ENCODE peak calls at places on chromosomes 11 and 22, in seven cellular contexts. One of them, this sample, is unnamed. For H3K36me3 and H3K27me3, the result is how much of the 10 kb centered on the place peaks cover.

GRCh38 chr11:111691176-111691575 is 75.0 kb downstream of the PPP2R1B start:
- DNase-seq in lower lobe of right lung: no peak
- DNase-seq in MG63: no peak
- DNase-seq in CD4-positive, alpha-beta memory T cell: no peak
- DNase-seq in upper lobe of right lung: no peak
- DNase-seq in psoas muscle: no peak
- DNase-seq in HAP-1: no peak
- DNase-seq in this sample: no peak

GRCh38 chr11:61482513-61482912 is 26.0 kb upstream of the LRRC10B start:
- DNase-seq in lower lobe of right lung: no peak
- DNase-seq in MG63: no peak
- DNase-seq in CD4-positive, alpha-beta memory T cell: no peak
- DNase-seq in upper lobe of right lung: no peak
- DNase-seq in psoas muscle: no peak
- DNase-seq in HAP-1: no peak
- DNase-seq in this sample: peak

GRCh38 chr11:82775736-82776346 is 42.2 kb upstream of the FAM181B start:
- DNase-seq in lower lobe of right lung: no peak
- DNase-seq in MG63: peak
- DNase-seq in CD4-positive, alpha-beta memory T cell: no peak
- DNase-seq in upper lobe of right lung: no peak
- DNase-seq in psoas muscle: no peak
- DNase-seq in HAP-1: peak
- DNase-seq in this sample: peak

GRCh38 chr11:8610532-8611116 is 16.6 kb upstream of the STK33 start:
- DNase-seq in lower lobe of right lung: no peak
- DNase-seq in MG63: no peak
- DNase-seq in CD4-positive, alpha-beta memory T cell: peak
- DNase-seq in upper lobe of right lung: no peak
- DNase-seq in psoas muscle: no peak
- DNase-seq in HAP-1: no peak
- DNase-seq in this sample: peak

GRCh38 chr11:64608260-64608538 is 17.2 kb downstream of the SLC22A12 start:
- DNase-seq in lower lobe of right lung: no peak
- DNase-seq in MG63: no peak
- DNase-seq in CD4-positive, alpha-beta memory T cell: no peak
- DNase-seq in upper lobe of right lung: no peak
- DNase-seq in psoas muscle: no peak
- DNase-seq in HAP-1: no peak
- DNase-seq in this sample: no peak

GRCh38 chr11:58006940-58007339 is 16.7 kb upstream of the OR9Q1 start:
- DNase-seq in lower lobe of right lung: no peak
- DNase-seq in MG63: peak
- DNase-seq in CD4-positive, alpha-beta memory T cell: no peak
- DNase-seq in upper lobe of right lung: no peak
- DNase-seq in psoas muscle: no peak
- DNase-seq in HAP-1: no peak
- DNase-seq in this sample: no peak

GRCh38 chr11:26904801-26905200 is 89.1 kb upstream of the FIBIN start:
- DNase-seq in lower lobe of right lung: no peak
- DNase-seq in MG63: no peak
- DNase-seq in CD4-positive, alpha-beta memory T cell: no peak
- DNase-seq in upper lobe of right lung: no peak
- DNase-seq in psoas muscle: no peak
- DNase-seq in HAP-1: no peak
- DNase-seq in this sample: no peak

GRCh38 chr11:35798423-35798822 is 135.8 kb downstream of the TRIM44 start:
- DNase-seq in lower lobe of right lung: no peak
- DNase-seq in MG63: no peak
- DNase-seq in CD4-positive, alpha-beta memory T cell: no peak
- DNase-seq in upper lobe of right lung: no peak
- DNase-seq in psoas muscle: no peak
- DNase-seq in HAP-1: no peak
- DNase-seq in this sample: no peak

GRCh38 chr11:117076941-117077659 is 21.1 kb downstream of the SIK3 start:
- DNase-seq in lower lobe of right lung: no peak
- DNase-seq in MG63: no peak
- DNase-seq in CD4-positive, alpha-beta memory T cell: no peak
- DNase-seq in upper lobe of right lung: no peak
- DNase-seq in psoas muscle: no peak
- DNase-seq in HAP-1: peak
- DNase-seq in this sample: no peak

GRCh38 chr11:74932169-74932568 is 16.7 kb downstream of the XRRA1 start:
- DNase-seq in lower lobe of right lung: no peak
- DNase-seq in MG63: peak
- DNase-seq in CD4-positive, alpha-beta memory T cell: no peak
- DNase-seq in upper lobe of right lung: no peak
- DNase-seq in psoas muscle: no peak
- DNase-seq in HAP-1: no peak
- DNase-seq in this sample: no peak

GRCh38 chr11:96235725-96236124 is 107.3 kb downstream of the MAML2 start:
- DNase-seq in lower lobe of right lung: no peak
- DNase-seq in MG63: no peak
- DNase-seq in CD4-positive, alpha-beta memory T cell: no peak
- DNase-seq in upper lobe of right lung: no peak
- DNase-seq in psoas muscle: no peak
- DNase-seq in HAP-1: no peak
- DNase-seq in this sample: no peak

GRCh38 chr11:111225871-111226270 is 19.7 kb upstream of the POU2AF2 start:
- DNase-seq in lower lobe of right lung: no peak
- DNase-seq in MG63: no peak
- DNase-seq in CD4-positive, alpha-beta memory T cell: no peak
- DNase-seq in upper lobe of right lung: no peak
- DNase-seq in psoas muscle: no peak
- DNase-seq in HAP-1: no peak
- DNase-seq in this sample: no peak

GRCh38 chr11:1619449-1619848 is 2.5 kb downstream of the KRTAP5-4 start:
- DNase-seq in lower lobe of right lung: no peak
- DNase-seq in MG63: no peak
- DNase-seq in CD4-positive, alpha-beta memory T cell: peak
- DNase-seq in upper lobe of right lung: no peak
- DNase-seq in psoas muscle: no peak
- DNase-seq in HAP-1: no peak
- DNase-seq in this sample: no peak

GRCh38 chr11:116879789-116880402 is 42.5 kb upstream of the APOA1 start:
- DNase-seq in lower lobe of right lung: no peak
- DNase-seq in MG63: no peak
- DNase-seq in CD4-positive, alpha-beta memory T cell: peak
- DNase-seq in upper lobe of right lung: no peak
- DNase-seq in psoas muscle: no peak
- DNase-seq in HAP-1: peak
- DNase-seq in this sample: peak

GRCh38 chr11:14065692-14066091 is 103.2 kb downstream of the SPON1 start:
- DNase-seq in lower lobe of right lung: no peak
- DNase-seq in MG63: no peak
- DNase-seq in CD4-positive, alpha-beta memory T cell: no peak
- DNase-seq in upper lobe of right lung: no peak
- DNase-seq in psoas muscle: no peak
- DNase-seq in HAP-1: no peak
- DNase-seq in this sample: no peak

GRCh38 chr22:25641650-25642049 is 77.2 kb downstream of the GRK3 start:
- DNase-seq in lower lobe of right lung: no peak
- DNase-seq in MG63: no peak
- DNase-seq in CD4-positive, alpha-beta memory T cell: no peak
- DNase-seq in upper lobe of right lung: no peak
- DNase-seq in psoas muscle: no peak
- DNase-seq in HAP-1: no peak
- DNase-seq in this sample: no peak

GRCh38 chr11:114066046-114066648 is 6.6 kb downstream of the ZBTB16 start:
- DNase-seq in lower lobe of right lung: no peak
- DNase-seq in MG63: no peak
- DNase-seq in CD4-positive, alpha-beta memory T cell: peak
- DNase-seq in upper lobe of right lung: no peak
- DNase-seq in psoas muscle: no peak
- DNase-seq in HAP-1: no peak
- DNase-seq in this sample: no peak

GRCh38 chr11:123798079-123798478 is 8.1 kb downstream of the OR6M1 start:
- DNase-seq in lower lobe of right lung: no peak
- DNase-seq in MG63: no peak
- DNase-seq in CD4-positive, alpha-beta memory T cell: no peak
- DNase-seq in upper lobe of right lung: no peak
- DNase-seq in psoas muscle: no peak
- DNase-seq in HAP-1: no peak
- DNase-seq in this sample: no peak
- H3K4me3 ChIP-seq in lower lobe of right lung: no peak
- H3K4me3 ChIP-seq in MG63: no peak
- H3K4me3 ChIP-seq in CD4-positive, alpha-beta memory T cell: no peak
- H3K4me3 ChIP-seq in upper lobe of right lung: no peak
- H3K4me3 ChIP-seq in psoas muscle: no peak
- H3K4me3 ChIP-seq in HAP-1: no peak
- H3K4me3 ChIP-seq in this sample: no peak

GRCh38 chr11:133937015-133937414 is 19.8 kb downstream of the IGSF9B start:
- DNase-seq in lower lobe of right lung: no peak
- DNase-seq in MG63: no peak
- DNase-seq in CD4-positive, alpha-beta memory T cell: no peak
- DNase-seq in upper lobe of right lung: no peak
- DNase-seq in psoas muscle: no peak
- DNase-seq in HAP-1: no peak
- DNase-seq in this sample: peak
- H3K36me3 ChIP-seq in lower lobe of right lung: under half
- H3K36me3 ChIP-seq in MG63: under half
- H3K36me3 ChIP-seq in CD4-positive, alpha-beta memory T cell: under half
- H3K36me3 ChIP-seq in upper lobe of right lung: under half
- H3K36me3 ChIP-seq in psoas muscle: under half
- H3K36me3 ChIP-seq in HAP-1: under half
- H3K36me3 ChIP-seq in this sample: under half

GRCh38 chr11:22668005-22668796 is 1.8 kb downstream of the GAS2 start:
- DNase-seq in lower lobe of right lung: no peak
- DNase-seq in MG63: no peak
- DNase-seq in CD4-positive, alpha-beta memory T cell: no peak
- DNase-seq in upper lobe of right lung: no peak
- DNase-seq in psoas muscle: no peak
- DNase-seq in HAP-1: no peak
- DNase-seq in this sample: no peak
- H3K27me3 ChIP-seq in lower lobe of right lung: under half
- H3K27me3 ChIP-seq in MG63: under half
- H3K27me3 ChIP-seq in CD4-positive, alpha-beta memory T cell: under half
- H3K27me3 ChIP-seq in upper lobe of right lung: under half
- H3K27me3 ChIP-seq in psoas muscle: under half
- H3K27me3 ChIP-seq in HAP-1: under half
- H3K27me3 ChIP-seq in this sample: under half

GRCh38 chr22:37218771-37219411 is 6.6 kb upstream of the SSTR3 start:
- DNase-seq in lower lobe of right lung: no peak
- DNase-seq in MG63: no peak
- DNase-seq in CD4-positive, alpha-beta memory T cell: peak
- DNase-seq in upper lobe of right lung: no peak
- DNase-seq in psoas muscle: no peak
- DNase-seq in HAP-1: no peak
- DNase-seq in this sample: no peak
- H3K4me3 ChIP-seq in lower lobe of right lung: no peak
- H3K4me3 ChIP-seq in MG63: no peak
- H3K4me3 ChIP-seq in CD4-positive, alpha-beta memory T cell: peak
- H3K4me3 ChIP-seq in upper lobe of right lung: no peak
- H3K4me3 ChIP-seq in psoas muscle: no peak
- H3K4me3 ChIP-seq in HAP-1: no peak
- H3K4me3 ChIP-seq in this sample: no peak

DNA sequence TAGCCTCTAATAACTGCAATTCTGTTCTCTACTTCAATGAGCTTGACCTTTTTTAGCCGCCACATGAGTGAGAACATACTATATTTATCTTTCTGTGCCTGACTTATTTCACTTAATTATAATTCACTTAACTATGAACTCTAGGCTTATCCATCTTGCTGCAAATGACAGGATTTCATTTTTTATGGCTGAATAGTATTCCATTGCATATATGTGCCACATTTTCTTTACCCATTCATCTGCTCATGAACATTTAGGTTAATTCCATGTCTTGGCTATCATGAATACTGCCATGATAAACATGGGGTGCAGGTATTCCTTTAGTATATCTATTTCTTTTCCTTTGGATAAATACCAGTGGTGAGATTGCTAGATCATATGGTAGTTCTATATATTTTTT is 85.2 kb downstream of the CWC15 start:
- DNase-seq in lower lobe of right lung: no peak
- DNase-seq in MG63: no peak
- DNase-seq in CD4-positive, alpha-beta memory T cell: no peak
- DNase-seq in upper lobe of right lung: no peak
- DNase-seq in psoas muscle: no peak
- DNase-seq in HAP-1: no peak
- DNase-seq in this sample: no peak
- H3K36me3 ChIP-seq in lower lobe of right lung: under half
- H3K36me3 ChIP-seq in MG63: under half
- H3K36me3 ChIP-seq in CD4-positive, alpha-beta memory T cell: under half
- H3K36me3 ChIP-seq in upper lobe of right lung: under half
- H3K36me3 ChIP-seq in psoas muscle: under half
- H3K36me3 ChIP-seq in HAP-1: under half
- H3K36me3 ChIP-seq in this sample: under half

GRCh38 chr11:30510750-30511149 is 75.4 kb downstream of the MPPED2 start:
- DNase-seq in lower lobe of right lung: no peak
- DNase-seq in MG63: no peak
- DNase-seq in CD4-positive, alpha-beta memory T cell: no peak
- DNase-seq in upper lobe of right lung: no peak
- DNase-seq in psoas muscle: no peak
- DNase-seq in HAP-1: no peak
- DNase-seq in this sample: no peak
- H3K27me3 ChIP-seq in lower lobe of right lung: under half
- H3K27me3 ChIP-seq in MG63: under half
- H3K27me3 ChIP-seq in CD4-positive, alpha-beta memory T cell: under half
- H3K27me3 ChIP-seq in upper lobe of right lung: under half
- H3K27me3 ChIP-seq in psoas muscle: under half
- H3K27me3 ChIP-seq in HAP-1: under half
- H3K27me3 ChIP-seq in this sample: under half

GRCh38 chr11:128582496-128583366 is 4.6 kb downstream of the ETS1 start:
- DNase-seq in lower lobe of right lung: no peak
- DNase-seq in MG63: peak
- DNase-seq in CD4-positive, alpha-beta memory T cell: no peak
- DNase-seq in upper lobe of right lung: no peak
- DNase-seq in psoas muscle: peak
- DNase-seq in HAP-1: peak
- DNase-seq in this sample: peak
- H3K4me3 ChIP-seq in lower lobe of right lung: no peak
- H3K4me3 ChIP-seq in MG63: no peak
- H3K4me3 ChIP-seq in CD4-positive, alpha-beta memory T cell: no peak
- H3K4me3 ChIP-seq in upper lobe of right lung: no peak
- H3K4me3 ChIP-seq in psoas muscle: no peak
- H3K4me3 ChIP-seq in HAP-1: peak
- H3K4me3 ChIP-seq in this sample: peak

DNA sequence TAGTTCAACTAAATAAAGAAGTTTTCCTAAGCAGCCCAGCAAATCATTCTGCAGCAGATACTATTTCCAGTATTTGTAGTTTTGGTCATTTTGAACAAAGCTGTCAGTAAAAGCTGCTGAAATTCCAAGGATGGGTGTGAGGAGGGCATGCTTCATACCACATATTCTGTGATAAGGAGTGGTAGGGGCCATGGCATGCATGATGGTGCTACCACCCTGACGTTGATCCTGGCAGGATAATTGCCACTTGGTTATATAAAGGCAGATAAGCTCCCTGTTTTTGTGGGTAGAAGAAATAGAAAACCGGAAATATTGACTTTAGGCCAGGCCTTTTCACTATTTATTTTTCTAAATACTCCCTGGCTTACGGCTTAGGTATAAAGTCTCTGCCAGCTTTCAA is 33.1 kb upstream of the L3MBTL2 start:
- DNase-seq in lower lobe of right lung: no peak
- DNase-seq in MG63: no peak
- DNase-seq in CD4-positive, alpha-beta memory T cell: no peak
- DNase-seq in upper lobe of right lung: no peak
- DNase-seq in psoas muscle: no peak
- DNase-seq in HAP-1: no peak
- DNase-seq in this sample: no peak
- H3K36me3 ChIP-seq in lower lobe of right lung: half or more
- H3K36me3 ChIP-seq in MG63: half or more
- H3K36me3 ChIP-seq in CD4-positive, alpha-beta memory T cell: half or more
- H3K36me3 ChIP-seq in upper lobe of right lung: half or more
- H3K36me3 ChIP-seq in psoas muscle: under half
- H3K36me3 ChIP-seq in HAP-1: half or more
- H3K36me3 ChIP-seq in this sample: half or more

GRCh38 chr11:282171-282570 is 4.0 kb downstream of the NLRP6 start:
- DNase-seq in lower lobe of right lung: no peak
- DNase-seq in MG63: no peak
- DNase-seq in CD4-positive, alpha-beta memory T cell: no peak
- DNase-seq in upper lobe of right lung: no peak
- DNase-seq in psoas muscle: no peak
- DNase-seq in HAP-1: no peak
- DNase-seq in this sample: no peak
- H3K27me3 ChIP-seq in lower lobe of right lung: half or more
- H3K27me3 ChIP-seq in MG63: under half
- H3K27me3 ChIP-seq in CD4-positive, alpha-beta memory T cell: under half
- H3K27me3 ChIP-seq in upper lobe of right lung: half or more
- H3K27me3 ChIP-seq in psoas muscle: half or more
- H3K27me3 ChIP-seq in HAP-1: under half
- H3K27me3 ChIP-seq in this sample: under half